ENCODE peak calls at places on chromosome 9, in four cellular contexts. N is A549, Z is HepG2, B is K562. H is an unnamed sample.

GRCh38 chr9:127568971-127569818 is 42.9 kb upstream of the STXBP1 start:
- DNase-seq in N (peak), Z (peak), B (peak), H (peak)

GRCh38 chr9:12503606-12504122 is 189.5 kb upstream of the TYRP1 start:
- DNase-seq in N (no peak), Z (no peak), B (no peak), H (no peak)

GRCh38 chr9:127158995-127159801 is 36.8 kb upstream of the ANGPTL2 start:
- DNase-seq in N (peak), Z (peak), B (peak), H (peak)

GRCh38 chr9:133103183-133103986 is 17.7 kb downstream of the RALGDS start:
- DNase-seq in N (peak), Z (peak), B (peak), H (peak)

GRCh38 chr9:32631991-32632390 is 3.5 kb downstream of the TAF1L start:
- DNase-seq in N (no peak), Z (peak), B (peak), H (no peak)

GRCh38 chr9:104747565-104748358 is at the start of gene NIPSNAP3A:
- DNase-seq in N (peak), Z (peak), B (peak), H (peak)

GRCh38 chr9:134375430-134376385 is 49.5 kb downstream of the RXRA start:
- DNase-seq in N (peak), Z (no peak), B (no peak), H (no peak)

GRCh38 chr9:124381073-124381945 is 33.9 kb downstream of the PSMB7 start:
- DNase-seq in N (no peak), Z (no peak), B (no peak), H (no peak)

GRCh38 chr9:136848393-136849037 is 694 bp upstream of the PHPT1 start:
- DNase-seq in N (peak), Z (peak), B (peak), H (peak)

DNA sequence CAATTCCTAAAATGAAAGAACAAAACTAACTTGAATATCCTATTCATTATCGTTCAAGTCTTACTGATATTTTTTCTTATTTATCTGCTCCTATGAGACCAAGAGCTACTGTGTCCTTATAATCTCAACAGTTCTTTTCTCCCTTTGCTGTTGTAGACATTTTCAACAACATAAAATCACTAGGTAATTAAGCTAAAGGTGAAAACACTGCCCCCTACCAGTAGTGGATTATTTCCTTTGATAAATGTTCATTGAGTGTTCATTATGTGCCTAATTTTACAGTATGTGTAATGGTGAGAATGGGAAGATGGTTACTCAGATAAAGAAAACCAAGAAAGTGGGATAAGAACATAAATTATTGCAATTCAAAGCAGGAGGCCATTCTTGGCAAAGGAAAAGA is 41.4 kb upstream of the PAPPA start:
- DNase-seq in N (no peak), Z (no peak), B (no peak), H (no peak)
- TF ChIP-seq NR3C1 in N (no peak), Z (no peak), B (no peak), H (no peak)

GRCh38 chr9:101587644-101588043 is 7.1 kb downstream of the PPP3R2 start:
- DNase-seq in N (no peak), Z (no peak), B (no peak), H (no peak)
- TF ChIP-seq NR3C1 in N (no peak), Z (no peak), B (no peak), H (no peak)

GRCh38 chr9:98010450-98010849 is 27.3 kb downstream of the ANP32B start:
- DNase-seq in N (peak), Z (no peak), B (no peak), H (peak)
- TF ChIP-seq NR3C1 in N (no peak), Z (no peak), B (no peak), H (no peak)

DNA sequence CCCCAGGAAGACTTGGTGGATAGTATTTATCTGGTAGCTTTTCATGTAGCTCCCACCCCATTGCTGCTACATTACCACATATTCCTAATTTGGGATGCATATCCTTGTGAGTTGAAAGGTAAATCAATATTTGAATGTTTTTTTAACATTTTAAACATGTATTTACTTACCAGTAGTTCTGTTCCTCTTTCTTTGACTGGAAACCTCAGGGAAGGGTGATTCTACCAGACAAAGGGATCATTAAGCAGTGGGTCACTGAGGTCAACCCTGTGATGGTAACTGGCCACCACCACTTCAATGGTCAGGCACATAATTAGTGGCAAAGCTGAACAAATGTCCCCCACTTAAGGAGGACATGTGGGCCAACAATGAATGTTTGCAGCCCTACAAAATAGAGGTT is 27.2 kb upstream of the KLF9 start:
- DNase-seq in N (no peak), Z (peak), B (no peak), H (no peak)
- TF ChIP-seq NR3C1 in N (no peak), Z (no peak), B (no peak), H (no peak)

GRCh38 chr9:92524881-92525280 is 10.9 kb downstream of the ECM2 start:
- DNase-seq in N (no peak), Z (no peak), B (no peak), H (no peak)

GRCh38 chr9:92527832-92528536 is 7.8 kb downstream of the ECM2 start:
- DNase-seq in N (no peak), Z (no peak), B (no peak), H (no peak)

GRCh38 chr9:92527291-92527828 is 8.4 kb downstream of the ECM2 start:
- DNase-seq in N (no peak), Z (no peak), B (no peak), H (no peak)

GRCh38 chr9:92522983-92523970 is 12.5 kb downstream of the ECM2 start:
- DNase-seq in N (no peak), Z (peak), B (peak), H (no peak)

GRCh38 chr9:92525306-92525705 is 10.5 kb downstream of the ECM2 start:
- DNase-seq in N (no peak), Z (no peak), B (no peak), H (no peak)
- TF ChIP-seq NR3C1 in N (no peak), Z (no peak), B (no peak), H (no peak)

DNA sequence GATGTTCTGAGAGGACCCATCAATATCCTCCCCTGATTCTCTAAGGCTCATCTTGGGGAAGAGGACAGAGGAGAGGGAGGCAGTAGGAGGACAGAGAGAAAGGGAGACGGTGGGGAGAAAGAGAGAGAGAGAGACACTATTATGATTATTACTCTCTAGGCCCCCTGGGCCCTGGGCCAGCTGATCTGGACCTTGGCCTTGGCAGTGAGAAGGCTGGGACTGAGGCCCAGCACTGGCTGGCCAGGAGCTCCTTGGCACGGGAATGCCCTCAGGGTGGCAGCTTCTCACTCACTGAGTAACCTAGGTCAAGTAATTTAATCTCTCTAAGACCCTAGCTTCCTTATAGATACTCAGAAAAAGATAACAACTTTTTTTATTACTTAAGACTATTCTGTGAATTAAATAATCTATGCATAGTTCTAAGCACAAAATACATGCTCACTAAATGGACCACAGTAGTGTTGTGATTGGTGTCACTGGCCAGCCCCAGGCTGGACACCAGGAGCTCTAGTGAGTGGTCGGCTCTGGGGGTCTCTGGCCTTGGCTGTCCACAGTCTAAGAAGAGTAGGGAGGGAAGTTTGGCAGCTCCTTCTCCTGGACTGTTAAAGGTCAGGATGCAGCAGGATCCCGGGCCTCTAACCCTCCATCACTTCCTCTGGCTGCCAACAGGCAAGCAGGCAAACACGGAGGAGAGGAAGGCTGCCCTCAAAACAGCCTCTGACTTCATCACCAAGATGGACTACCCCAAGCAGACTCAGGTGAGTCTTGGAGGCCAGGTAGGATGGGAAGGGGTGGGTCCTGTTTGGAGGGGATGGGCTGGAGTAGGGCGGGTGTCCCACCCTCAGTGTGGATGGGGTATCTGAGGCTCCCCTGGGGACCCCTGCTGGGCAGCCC is 50.0 kb downstream of the GSN start:
- DNase-seq in N (no peak), Z (no peak), B (no peak), H (no peak)
- TF ChIP-seq NR3C1 in N (no peak), Z (no peak), B (no peak), H (no peak)

DNA sequence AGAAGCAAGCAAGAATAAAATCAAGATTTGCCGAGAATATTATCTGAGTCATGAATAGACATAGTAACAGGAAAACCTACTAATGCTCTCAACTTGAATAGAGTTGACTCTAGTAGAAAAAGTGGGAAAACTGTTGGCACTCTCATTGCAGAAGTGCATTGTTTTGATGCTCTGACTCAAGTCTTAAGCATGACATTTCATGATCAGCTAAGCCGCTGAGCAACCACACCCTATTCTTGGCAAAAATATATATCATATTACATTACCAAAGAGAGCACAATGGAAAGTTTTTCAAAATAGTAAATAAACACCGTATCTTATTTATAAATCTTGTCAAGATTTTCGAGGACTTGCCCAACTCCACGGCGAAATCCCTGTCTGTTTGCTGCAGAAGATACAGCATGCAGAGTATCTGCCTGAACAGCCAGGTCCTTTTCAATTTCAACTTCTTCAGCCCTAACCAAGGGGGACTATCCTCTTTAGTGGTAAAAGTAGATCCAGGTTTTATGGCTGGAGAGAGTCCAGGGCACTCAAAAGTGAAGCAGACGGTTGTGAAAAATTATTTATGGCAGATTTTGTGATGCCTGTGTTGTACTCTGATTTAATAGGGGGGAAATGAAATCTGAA is 13.9 kb upstream of the ADAMTSL1 start:
- DNase-seq in N (peak), Z (no peak), B (no peak), H (no peak)
- TF ChIP-seq NR3C1 in N (no peak), Z (no peak), B (no peak), H (no peak)

DNA sequence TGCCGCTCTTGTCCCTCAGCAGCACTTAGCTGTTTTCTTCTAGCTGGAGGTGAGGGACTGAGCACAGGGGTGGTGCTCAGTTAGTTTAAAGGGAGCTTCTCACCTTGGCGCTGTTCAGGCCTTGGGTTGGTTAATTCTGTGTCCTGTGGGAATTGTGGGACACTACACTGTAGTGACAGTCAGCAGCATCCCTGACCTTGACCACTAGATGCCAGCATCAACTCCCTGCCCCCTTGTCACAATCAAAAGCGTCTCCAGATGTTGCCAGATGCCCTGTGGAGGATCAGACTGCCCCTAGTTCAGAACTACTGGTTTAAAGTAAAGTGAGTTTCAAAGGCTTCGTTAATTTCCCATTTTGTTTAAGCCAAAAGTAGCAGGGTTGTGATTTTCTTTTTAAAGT is 65.5 kb upstream of the DMRT3 start:
- DNase-seq in N (peak), Z (peak), B (no peak), H (peak)
- TF ChIP-seq NR3C1 in N (no peak), Z (no peak), B (no peak), H (no peak)

DNA sequence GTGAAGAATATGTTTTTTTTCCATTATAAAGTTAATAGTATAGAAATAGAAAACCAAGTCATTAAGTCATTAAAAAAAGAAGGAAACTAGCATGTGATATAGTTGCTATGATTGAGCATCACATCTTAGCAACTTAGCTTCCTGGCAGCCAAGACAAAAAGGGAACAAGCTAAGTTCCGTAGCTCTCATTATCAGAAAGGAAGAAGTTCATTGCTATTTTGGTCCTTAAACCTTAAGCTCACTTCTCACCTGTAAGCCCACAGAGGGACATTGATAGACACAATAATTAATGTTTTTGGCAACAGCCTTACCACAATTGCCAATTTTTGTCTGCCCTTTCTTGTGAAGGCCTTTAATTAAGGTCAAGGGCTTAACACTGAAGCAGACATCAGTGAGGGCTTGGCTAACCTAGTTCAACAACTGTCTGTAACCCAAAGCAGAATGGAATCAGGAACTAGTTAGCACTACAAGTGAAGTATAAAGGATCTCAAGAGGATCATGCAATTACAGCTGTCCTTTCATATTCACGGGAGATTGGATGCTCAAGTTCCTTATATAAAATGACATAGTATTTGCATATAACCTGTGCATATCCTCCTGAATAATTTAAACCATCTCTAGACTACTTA is 24.0 kb upstream of the KLF4 start:
- DNase-seq in N (no peak), Z (no peak), B (no peak), H (no peak)
- TF ChIP-seq NR3C1 in N (no peak), Z (no peak), B (no peak), H (no peak)

GRCh38 chr9:120900821-120901220 is 23.8 kb upstream of the PHF19 start:
- DNase-seq in N (no peak), Z (no peak), B (no peak), H (no peak)
- TF ChIP-seq NR3C1 in N (no peak), Z (no peak), B (no peak), H (no peak)